ENCODE peak calls at places on chromosomes 11 and 22, in six cellular contexts. G is sigmoid colon; Y is GM12865; R is CD8-positive, alpha-beta T cell; P is BJ; Q is chondrocyte. T is an unnamed sample.

GRCh38 chr11:2691991-2692841 is 7.6 kb downstream of the KCNQ1OT1 start:
- DNase-seq in G (peak), Y (peak), R (no peak), P (no peak), Q (peak), T (no peak)

GRCh38 chr11:2207212-2207611 is 35.6 kb upstream of the TH start:
- DNase-seq in G (peak), Y (no peak), R (no peak), P (no peak), Q (peak), T (no peak)

GRCh38 chr22:35549338-35549737 is 8.7 kb downstream of the RASD2 start:
- DNase-seq in G (no peak), Y (no peak), R (no peak), P (no peak), Q (no peak), T (no peak)

GRCh38 chr11:16942917-16943316 is 71.3 kb downstream of the PLEKHA7 start:
- DNase-seq in G (no peak), Y (no peak), R (no peak), P (no peak), Q (no peak), T (no peak)

GRCh38 chr11:14607713-14608112 is 35.9 kb upstream of the PDE3B start:
- DNase-seq in G (no peak), Y (no peak), R (no peak), P (no peak), Q (no peak), T (no peak)

GRCh38 chr22:22342697-22343602 is 98.4 kb downstream of the VPREB1 start:
- DNase-seq in G (no peak), Y (peak), R (peak), P (no peak), Q (no peak), T (peak)

GRCh38 chr22:49600891-49601431 is 226.7 kb downstream of the BRD1 start:
- DNase-seq in G (peak), Y (no peak), R (no peak), P (no peak), Q (no peak), T (no peak)

GRCh38 chr11:72519220-72519881 is 85.0 kb upstream of the CLPB start:
- DNase-seq in G (no peak), Y (no peak), R (no peak), P (no peak), Q (no peak), T (no peak)

GRCh38 chr11:1557168-1557884 is 14.7 kb downstream of the DUSP8 start:
- DNase-seq in G (no peak), Y (no peak), R (no peak), P (no peak), Q (no peak), T (no peak)

GRCh38 chr11:85664561-85665481 is at the start of gene CREBZF:
- DNase-seq in G (peak), Y (peak), R (peak), P (peak), Q (peak), T (peak)

GRCh38 chr11:56783448-56784041 is 35.0 kb upstream of the OR9G4 start:
- DNase-seq in G (no peak), Y (peak), R (no peak), P (no peak), Q (no peak), T (peak)

GRCh38 chr11:27204527-27204926 is 158.5 kb downstream of the CCDC34 start:
- DNase-seq in G (no peak), Y (peak), R (no peak), P (no peak), Q (no peak), T (no peak)

GRCh38 chr11:84965484-84965883 is 661.7 kb downstream of the DLG2 start:
- DNase-seq in G (no peak), Y (no peak), R (no peak), P (no peak), Q (no peak), T (no peak)

GRCh38 chr11:115711021-115711420 is 206.8 kb upstream of the CADM1 start:
- DNase-seq in G (peak), Y (no peak), R (no peak), P (no peak), Q (no peak), T (no peak)

GRCh38 chr22:47408409-47408808 is 646.0 kb downstream of the TBC1D22A start:
- DNase-seq in G (no peak), Y (no peak), R (no peak), P (no peak), Q (no peak), T (no peak)

GRCh38 chr11:118895093-118896039 is 11.7 kb downstream of the CXCR5 start:
- DNase-seq in G (no peak), Y (peak), R (peak), P (no peak), Q (peak), T (peak)

GRCh38 chr11:48384670-48385069 is 18.4 kb upstream of the OR4C5 start:
- DNase-seq in G (no peak), Y (peak), R (no peak), P (no peak), Q (no peak), T (no peak)

GRCh38 chr11:30586251-30587144 is at the start of gene MPPED2:
- DNase-seq in G (peak), Y (peak), R (no peak), P (no peak), Q (peak), T (peak)

GRCh38 chr11:36019722-36020121 is 75.9 kb downstream of the LDLRAD3 start:
- DNase-seq in G (no peak), Y (no peak), R (no peak), P (no peak), Q (no peak), T (no peak)

GRCh38 chr11:36016263-36016662 is 72.4 kb downstream of the LDLRAD3 start:
- DNase-seq in G (no peak), Y (no peak), R (no peak), P (no peak), Q (no peak), T (no peak)

GRCh38 chr11:36016709-36017108 is 72.8 kb downstream of the LDLRAD3 start:
- DNase-seq in G (no peak), Y (no peak), R (no peak), P (no peak), Q (no peak), T (no peak)

GRCh38 chr11:36015806-36016205 is 71.9 kb downstream of the LDLRAD3 start:
- DNase-seq in G (peak), Y (no peak), R (no peak), P (no peak), Q (no peak), T (no peak)

GRCh38 chr11:36018967-36019596 is 75.2 kb downstream of the LDLRAD3 start:
- DNase-seq in G (no peak), Y (no peak), R (no peak), P (no peak), Q (no peak), T (no peak)
- TF ChIP-seq CTCF in G (no peak), Y (no peak), R (no peak), P (no peak), Q (no peak), T (no peak)

GRCh38 chr11:64192429-64192828 is 6.5 kb downstream of the STIP1 start:
- DNase-seq in G (no peak), Y (no peak), R (no peak), P (no peak), Q (no peak), T (no peak)
- TF ChIP-seq CTCF in G (no peak), Y (no peak), R (no peak), P (no peak), Q (no peak), T (no peak)

DNA sequence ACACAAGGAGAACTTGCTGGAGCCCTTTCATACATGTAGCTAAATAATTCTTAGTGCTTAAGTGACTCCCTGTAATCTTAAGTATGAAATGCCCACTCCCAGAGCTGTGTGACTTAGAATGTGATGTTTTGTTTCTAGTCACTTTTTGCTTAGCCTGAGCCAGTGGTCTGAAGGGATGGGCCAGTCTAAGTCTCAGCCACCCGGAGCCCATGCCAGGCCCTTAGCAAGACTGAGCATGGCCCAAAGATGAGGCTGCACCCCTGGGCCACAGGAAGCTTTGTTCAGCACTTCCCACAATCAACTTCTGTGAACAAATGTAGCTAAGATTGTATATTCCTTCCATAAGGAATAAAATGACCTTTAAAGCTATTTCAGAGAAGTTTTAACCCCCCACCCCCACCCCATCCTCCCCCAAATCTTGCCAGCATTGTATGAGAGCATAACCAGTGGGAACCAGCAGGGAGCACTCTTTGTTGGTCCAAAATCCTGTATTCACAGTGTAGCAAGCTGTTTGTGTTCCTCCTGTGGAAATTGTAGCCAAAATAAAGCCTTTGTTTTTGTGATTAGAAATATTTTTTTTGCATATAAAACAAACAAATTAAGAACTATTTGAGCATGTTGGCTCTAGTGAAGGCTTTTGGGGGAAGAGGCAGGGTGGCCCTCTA is 73.8 kb upstream of the GAL start:
- DNase-seq in G (no peak), Y (no peak), R (no peak), P (no peak), Q (no peak), T (no peak)
- TF ChIP-seq CTCF in G (no peak), Y (no peak), R (no peak), P (peak), Q (peak), T (peak)

GRCh38 chr22:19631899-19632670 is 82.2 kb upstream of the SEPTIN5 start:
- DNase-seq in G (peak), Y (peak), R (no peak), P (no peak), Q (no peak), T (no peak)
- TF ChIP-seq CTCF in G (peak), Y (peak), R (no peak), P (peak), Q (peak), T (peak)

GRCh38 chr11:114564836-114565235 is 5.2 kb upstream of the NXPE1 start:
- DNase-seq in G (no peak), Y (no peak), R (no peak), P (no peak), Q (no peak), T (no peak)

GRCh38 chr11:114562166-114562916 is 2.7 kb upstream of the NXPE1 start:
- DNase-seq in G (no peak), Y (no peak), R (no peak), P (peak), Q (no peak), T (no peak)

GRCh38 chr11:114556135-114556534 is 3.5 kb downstream of the NXPE1 start:
- DNase-seq in G (no peak), Y (no peak), R (no peak), P (no peak), Q (no peak), T (no peak)

GRCh38 chr11:114563077-114563476 is 3.4 kb upstream of the NXPE1 start:
- DNase-seq in G (no peak), Y (no peak), R (no peak), P (no peak), Q (no peak), T (no peak)

GRCh38 chr11:114559425-114560310 is at the start of gene NXPE1:
- DNase-seq in G (no peak), Y (no peak), R (no peak), P (no peak), Q (no peak), T (no peak)
- TF ChIP-seq CTCF in G (no peak), Y (no peak), R (no peak), P (no peak), Q (no peak), T (no peak)

GRCh38 chr11:11899401-11899800 is 57.6 kb downstream of the USP47 start:
- DNase-seq in G (no peak), Y (no peak), R (no peak), P (no peak), Q (no peak), T (no peak)
- TF ChIP-seq CTCF in G (no peak), Y (no peak), R (no peak), P (no peak), Q (peak), T (no peak)

DNA sequence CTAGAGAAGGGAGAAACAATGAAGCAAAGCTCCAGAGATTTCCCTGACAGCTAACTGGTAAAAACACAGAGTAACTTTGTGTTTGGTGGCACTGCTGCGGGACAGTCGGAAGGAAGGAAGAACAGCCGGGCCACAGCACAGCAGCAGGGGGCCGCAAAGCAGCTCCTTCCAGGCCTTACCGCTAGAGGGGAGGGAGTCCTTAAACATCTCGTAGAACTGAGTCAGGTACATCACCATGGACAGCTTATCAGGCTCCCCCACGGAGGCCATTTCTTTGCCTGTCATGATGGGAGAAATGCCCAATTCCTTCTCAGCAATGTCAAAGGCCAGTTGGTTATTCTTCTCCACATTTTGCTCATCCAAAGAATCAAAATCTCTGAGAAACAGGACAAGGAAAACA is 114.6 kb upstream of the BID start:
- DNase-seq in G (no peak), Y (peak), R (no peak), P (no peak), Q (no peak), T (no peak)
- TF ChIP-seq CTCF in G (peak), Y (peak), R (no peak), P (peak), Q (peak), T (no peak)

DNA sequence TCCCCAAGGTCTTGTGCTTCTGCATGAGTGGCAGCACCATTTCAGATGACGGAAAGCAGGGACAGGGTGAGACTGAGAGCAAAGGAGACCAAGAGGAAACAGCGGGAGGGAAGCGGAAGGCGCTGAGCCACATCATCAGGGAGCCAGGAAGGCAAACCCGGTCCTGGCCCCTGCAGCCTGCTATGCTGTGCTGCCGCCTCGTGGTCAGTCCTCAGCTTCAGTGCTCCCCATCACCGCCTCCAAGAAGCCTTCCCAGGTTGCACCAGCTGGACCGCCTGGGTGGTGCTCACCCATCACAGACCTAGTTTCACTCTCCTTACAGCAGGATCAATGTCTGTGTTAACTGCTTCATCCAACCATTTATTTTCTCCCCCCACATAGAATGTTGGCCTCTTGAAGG is 73.0 kb upstream of the PHF21B start:
- DNase-seq in G (no peak), Y (no peak), R (no peak), P (no peak), Q (no peak), T (no peak)
- TF ChIP-seq CTCF in G (no peak), Y (peak), R (no peak), P (peak), Q (peak), T (peak)

DNA sequence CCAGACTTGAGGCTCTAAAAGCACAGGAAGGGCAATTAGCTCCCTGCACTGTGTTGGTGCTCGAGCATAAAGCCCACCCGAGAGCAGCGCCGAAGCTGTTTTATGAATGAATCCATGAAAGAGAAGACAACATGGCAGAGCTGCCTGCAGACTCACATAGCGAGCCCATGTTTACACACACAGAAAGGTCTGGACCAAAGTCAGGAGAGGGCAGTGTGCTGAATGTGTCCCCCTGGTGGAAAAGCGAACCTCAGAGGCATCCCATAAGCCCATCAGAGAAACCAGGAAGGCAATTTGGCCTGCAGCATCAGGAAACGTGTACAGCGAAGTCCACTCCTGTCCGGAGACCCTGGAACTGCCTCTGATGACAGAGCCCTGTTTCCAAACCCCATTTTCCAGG is 37.1 kb downstream of the CHRDL2 start:
- DNase-seq in G (no peak), Y (no peak), R (no peak), P (no peak), Q (no peak), T (no peak)
- TF ChIP-seq CTCF in G (peak), Y (no peak), R (no peak), P (peak), Q (peak), T (no peak)

DNA sequence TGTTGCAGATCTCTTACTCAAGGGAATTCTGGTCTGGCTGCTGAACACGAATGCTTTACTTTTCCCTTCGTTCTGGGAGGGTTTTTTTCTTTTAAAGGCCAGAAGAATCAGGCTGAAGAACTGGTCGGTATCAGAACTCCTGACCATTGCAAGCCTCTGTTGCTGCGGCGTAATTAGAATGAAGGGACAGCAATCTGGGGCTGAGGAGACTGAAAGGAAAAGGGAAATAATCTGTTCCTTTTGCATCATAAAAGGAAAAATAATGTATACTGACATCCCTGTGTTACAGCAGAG is 652 bp downstream of the SC5D start:
- DNase-seq in G (no peak), Y (no peak), R (no peak), P (no peak), Q (no peak), T (no peak)
- TF ChIP-seq CTCF in G (no peak), Y (no peak), R (no peak), P (no peak), Q (no peak), T (no peak)

T was measured in GM10248.